ENCODE peak calls at places on chromosomes 7 and 10, in six cellular contexts. D is stomach, K is sigmoid colon, A is K562, S is transverse colon, I is ovary. E is an unnamed sample. For H3K36me3, the result is how much of the 10 kb centered on the place peaks cover.

GRCh38 chr10:7157091-7157490 is 253.7 kb downstream of the SFMBT2 start:
- DNase-seq in A (no peak), I (no peak), K (no peak), S (no peak), D (no peak), E (no peak)

GRCh38 chr7:92695308-92696261 is 105.4 kb upstream of the FAM133B start:
- DNase-seq in A (peak), I (peak), D (peak), K (no peak), S (peak), E (peak)

GRCh38 chr10:61643316-61643751 is 19.4 kb upstream of the CABCOCO1 start:
- DNase-seq in S (no peak), I (no peak), A (no peak), D (no peak), K (no peak), E (no peak)

GRCh38 chr7:139600306-139600705 is 76.8 kb downstream of the CLEC2L start:
- DNase-seq in D (no peak), K (no peak), I (no peak), S (no peak), A (peak), E (no peak)

GRCh38 chr7:149878523-149878921 is 4.8 kb downstream of the ATP6V0E2 start:
- DNase-seq in S (no peak), A (no peak), I (no peak), K (no peak), D (no peak), E (no peak)

GRCh38 chr7:69598487-69599148 is 343 bp downstream of the AUTS2 start:
- DNase-seq in A (no peak), I (peak), S (no peak), D (no peak), K (peak), E (peak)

GRCh38 chr7:124992881-124993562 is 63.4 kb upstream of the POT1 start:
- DNase-seq in K (no peak), I (no peak), A (peak), S (no peak), D (peak), E (no peak)

GRCh38 chr7:44100458-44101303 is 3.5 kb upstream of the AEBP1 start:
- DNase-seq in S (peak), A (no peak), K (peak), D (no peak), I (peak), E (no peak)

GRCh38 chr7:138992052-138992531 is 10.9 kb upstream of the KIAA1549 start:
- DNase-seq in S (no peak), I (no peak), A (no peak), D (no peak), K (no peak), E (no peak)

GRCh38 chr7:151705744-151706567 is 171.0 kb downstream of the PRKAG2 start:
- DNase-seq in K (no peak), S (peak), I (no peak), D (no peak), A (peak), E (no peak)

GRCh38 chr10:103885617-103886016 is 30.2 kb upstream of the SH3PXD2A start:
- DNase-seq in D (no peak), A (no peak), K (peak), S (no peak), I (no peak), E (no peak)

GRCh38 chr10:61500460-61500859 is 47.3 kb upstream of the TMEM26 start:
- DNase-seq in I (no peak), S (no peak), D (no peak), K (no peak), A (no peak), E (no peak)

GRCh38 chr7:126689037-126689436 is 563.7 kb downstream of the GRM8 start:
- DNase-seq in K (no peak), D (no peak), A (no peak), I (no peak), S (no peak), E (no peak)

GRCh38 chr7:90334193-90334843 is 12.2 kb upstream of the GTPBP10 start:
- DNase-seq in K (no peak), D (no peak), A (no peak), I (no peak), S (no peak), E (no peak)
- TF ChIP-seq EP300 in K (no peak), D (no peak), A (no peak), I (no peak), S (no peak), E (no peak)

GRCh38 chr7:105009667-105010537 is 4.1 kb upstream of the KMT2E start:
- DNase-seq in S (no peak), I (no peak), D (no peak), K (no peak), A (no peak), E (no peak)
- H3K27ac ChIP-seq in S (peak), I (peak), D (peak), K (peak), A (peak), E (peak)

GRCh38 chr7:1540391-1541271 is 10.1 kb downstream of the MAFK start:
- DNase-seq in K (peak), D (no peak), A (no peak), I (no peak), S (no peak), E (no peak)

GRCh38 chr7:1536768-1537630 is 6.5 kb downstream of the MAFK start:
- DNase-seq in A (peak), D (peak), S (peak), I (peak), K (peak), E (peak)

GRCh38 chr7:1537631-1538412 is 7.3 kb downstream of the MAFK start:
- DNase-seq in S (peak), K (peak), I (peak), A (peak), D (peak), E (peak)

GRCh38 chr7:1539346-1540321 is 9.1 kb downstream of the MAFK start:
- DNase-seq in A (no peak), D (no peak), S (no peak), K (peak), I (no peak), E (peak)

GRCh38 chr7:1538544-1539345 is 8.2 kb downstream of the MAFK start:
- DNase-seq in S (no peak), A (no peak), I (peak), D (no peak), K (peak), E (no peak)
- H3K36me3 ChIP-seq in S (under half), A (half or more), I (under half), D (half or more), K (under half), E (under half)

GRCh38 chr10:73785221-73785720 is at the start of gene ZSWIM8:
- DNase-seq in K (peak), D (peak), S (peak), I (peak), A (peak), E (peak)
- TF ChIP-seq EP300 in K (no peak), D (no peak), S (peak), I (no peak), A (no peak), E (no peak)

GRCh38 chr7:31175672-31176071 is 123.6 kb downstream of the ADCYAP1R1 start:
- DNase-seq in S (no peak), I (no peak), K (no peak), D (no peak), A (peak), E (no peak)

GRCh38 chr7:31171216-31171750 is 119.2 kb downstream of the ADCYAP1R1 start:
- DNase-seq in S (no peak), A (peak), I (no peak), K (no peak), D (no peak), E (no peak)

DNA sequence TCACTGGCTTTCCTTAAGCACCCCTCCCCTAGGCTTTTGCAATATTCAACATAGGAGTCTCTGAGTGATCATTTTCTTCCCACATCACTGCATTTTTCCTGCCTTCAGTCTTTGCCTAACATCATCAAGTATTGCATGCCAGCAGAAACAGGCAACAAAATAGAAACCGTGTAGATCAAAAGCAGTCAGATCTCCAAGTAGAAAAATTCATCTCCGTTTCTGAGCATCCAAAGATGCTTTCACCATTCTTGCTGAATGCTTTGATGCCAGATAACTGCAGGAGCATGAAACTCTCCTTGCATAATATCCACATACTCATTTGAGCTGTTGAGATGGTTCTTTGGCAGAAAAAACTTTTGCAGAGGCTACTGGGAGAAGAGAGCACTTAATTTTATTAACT is 120.0 kb downstream of the ADCYAP1R1 start:
- DNase-seq in S (no peak), K (no peak), A (no peak), I (no peak), D (no peak), E (no peak)
- H3K27ac ChIP-seq in S (no peak), K (no peak), A (no peak), I (no peak), D (no peak), E (no peak)

GRCh38 chr10:33262871-33263270 is 71.6 kb downstream of the NRP1 start:
- DNase-seq in D (no peak), A (no peak), I (no peak), K (no peak), S (no peak), E (no peak)
- H3K36me3 ChIP-seq in D (under half), A (under half), I (under half), K (under half), S (under half), E (under half)

DNA sequence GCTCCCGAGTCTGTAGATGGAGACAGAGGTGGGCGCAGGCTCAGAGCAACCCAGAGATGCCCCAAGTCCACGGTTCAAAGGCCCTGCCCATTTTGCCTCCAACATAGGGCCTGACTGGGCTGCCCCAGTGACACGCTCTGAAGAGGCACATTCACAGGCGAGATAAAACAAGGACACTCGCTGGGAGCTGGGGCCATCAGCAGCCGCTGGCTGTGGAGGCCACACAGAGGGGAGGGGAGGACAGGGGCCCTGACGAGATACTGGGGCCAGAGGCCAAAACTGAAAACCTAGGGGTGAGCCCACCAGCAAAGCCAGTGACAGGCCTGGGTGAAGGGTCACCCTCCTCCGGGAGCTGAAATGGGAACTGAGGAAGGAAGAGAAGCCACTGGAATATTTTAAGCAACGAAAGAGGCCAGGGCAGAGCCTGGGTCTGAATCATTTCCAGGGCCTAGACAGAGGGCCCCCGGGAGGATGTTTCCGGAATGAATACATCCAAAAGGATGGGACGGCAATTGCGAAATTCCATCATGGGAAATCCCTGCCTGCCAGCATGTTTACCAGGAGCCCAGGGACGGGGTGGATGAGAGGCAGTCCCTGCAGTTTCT is 28.8 kb upstream of the HSPA12A start:
- DNase-seq in A (no peak), K (peak), I (peak), S (peak), D (peak), E (no peak)
- TF ChIP-seq EP300 in A (no peak), K (no peak), I (peak), S (no peak), D (no peak), E (no peak)

GRCh38 chr7:116955801-116956514 is 2.7 kb downstream of the ST7 start:
- DNase-seq in S (no peak), I (peak), K (no peak), A (peak), D (no peak), E (no peak)
- H3K27ac ChIP-seq in S (peak), I (peak), K (peak), A (peak), D (peak), E (peak)

GRCh38 chr7:102297487-102298218 is 11.0 kb downstream of the SH2B2 start:
- DNase-seq in D (no peak), S (no peak), A (no peak), K (no peak), I (no peak), E (no peak)

GRCh38 chr7:102295346-102296178 is 8.9 kb downstream of the SH2B2 start:
- DNase-seq in I (no peak), S (no peak), D (no peak), K (no peak), A (no peak), E (no peak)

GRCh38 chr7:102294589-102294988 is 7.9 kb downstream of the SH2B2 start:
- DNase-seq in S (no peak), I (no peak), A (no peak), K (no peak), D (no peak), E (no peak)

GRCh38 chr7:102296514-102296913 is 9.8 kb downstream of the SH2B2 start:
- DNase-seq in A (no peak), S (no peak), D (no peak), I (no peak), K (no peak), E (no peak)

GRCh38 chr7:102296179-102296438 is 9.4 kb downstream of the SH2B2 start:
- DNase-seq in D (no peak), S (no peak), I (no peak), A (no peak), K (no peak), E (no peak)
- H3K36me3 ChIP-seq in D (under half), S (under half), I (under half), A (under half), K (under half), E (under half)